ENCODE peak calls at places on chromosomes 3 and 15, in four cellular contexts. One of them, this sample, is unnamed.

GRCh38 chr15:39629376-39629775 is 48.5 kb downstream of the THBS1 start:
- DNase-seq in endodermal cell: no peak
- DNase-seq in upper lobe of right lung: no peak
- DNase-seq in thyroid gland: no peak
- DNase-seq in this sample: no peak

GRCh38 chr3:49785565-49786356 is 581 bp downstream of the IP6K1 start:
- DNase-seq in endodermal cell: no peak
- DNase-seq in thyroid gland: peak
- DNase-seq in upper lobe of right lung: no peak
- DNase-seq in this sample: no peak

GRCh38 chr15:99253381-99254090 is 2.3 kb downstream of the LRRC28 start:
- DNase-seq in thyroid gland: no peak
- DNase-seq in upper lobe of right lung: no peak
- DNase-seq in endodermal cell: no peak
- DNase-seq in this sample: no peak

GRCh38 chr15:73052679-73053397 is 575 bp downstream of the NEO1 start:
- DNase-seq in thyroid gland: peak
- DNase-seq in upper lobe of right lung: peak
- DNase-seq in endodermal cell: peak
- DNase-seq in this sample: peak

GRCh38 chr3:65672876-65673815 is 365.6 kb downstream of the MAGI1 start:
- DNase-seq in endodermal cell: peak
- DNase-seq in thyroid gland: peak
- DNase-seq in upper lobe of right lung: peak
- DNase-seq in this sample: peak

GRCh38 chr3:62562017-62562416 is 188.7 kb upstream of the FEZF2 start:
- DNase-seq in thyroid gland: no peak
- DNase-seq in endodermal cell: no peak
- DNase-seq in upper lobe of right lung: no peak
- DNase-seq in this sample: no peak

GRCh38 chr3:27521872-27522265 is 37.7 kb upstream of the SLC4A7 start:
- DNase-seq in thyroid gland: no peak
- DNase-seq in upper lobe of right lung: no peak
- DNase-seq in endodermal cell: no peak
- DNase-seq in this sample: no peak

GRCh38 chr3:120791958-120792357 is 49.4 kb downstream of the GTF2E1 start:
- DNase-seq in thyroid gland: no peak
- DNase-seq in upper lobe of right lung: no peak
- DNase-seq in endodermal cell: no peak
- DNase-seq in this sample: no peak

GRCh38 chr3:77524467-77524866 is 484.6 kb downstream of the ROBO2 start:
- DNase-seq in upper lobe of right lung: no peak
- DNase-seq in thyroid gland: no peak
- DNase-seq in endodermal cell: no peak
- DNase-seq in this sample: no peak

GRCh38 chr3:33196538-33196937 is 22.1 kb downstream of the SUSD5 start:
- DNase-seq in endodermal cell: no peak
- DNase-seq in thyroid gland: no peak
- DNase-seq in upper lobe of right lung: no peak
- DNase-seq in this sample: no peak

GRCh38 chr3:97121386-97121785 is 307.0 kb downstream of the EPHA6 start:
- DNase-seq in endodermal cell: no peak
- DNase-seq in thyroid gland: peak
- DNase-seq in upper lobe of right lung: no peak
- DNase-seq in this sample: no peak

GRCh38 chr3:14235003-14235876 is 56.6 kb downstream of the LSM3 start:
- DNase-seq in upper lobe of right lung: no peak
- DNase-seq in thyroid gland: peak
- DNase-seq in endodermal cell: no peak
- DNase-seq in this sample: no peak

GRCh38 chr3:42685363-42685881 is at the start of gene KLHL40:
- DNase-seq in thyroid gland: no peak
- DNase-seq in upper lobe of right lung: no peak
- DNase-seq in endodermal cell: no peak
- DNase-seq in this sample: no peak

GRCh38 chr3:57927916-57928315 is 80.3 kb upstream of the FLNB start:
- DNase-seq in thyroid gland: no peak
- DNase-seq in upper lobe of right lung: no peak
- DNase-seq in endodermal cell: no peak
- DNase-seq in this sample: no peak

GRCh38 chr3:15148614-15149013 is 49.7 kb upstream of the RBSN start:
- DNase-seq in upper lobe of right lung: no peak
- DNase-seq in thyroid gland: peak
- DNase-seq in endodermal cell: peak
- DNase-seq in this sample: peak

GRCh38 chr15:85499498-85499897 is 119.1 kb downstream of the AKAP13 start:
- DNase-seq in endodermal cell: no peak
- DNase-seq in upper lobe of right lung: no peak
- DNase-seq in thyroid gland: peak
- DNase-seq in this sample: no peak

GRCh38 chr15:77633913-77634265 is 1.2 kb upstream of the LINGO1 start:
- DNase-seq in thyroid gland: no peak
- DNase-seq in endodermal cell: peak
- DNase-seq in upper lobe of right lung: no peak
- DNase-seq in this sample: peak

GRCh38 chr3:152021951-152022461 is 148.6 kb downstream of the SUCNR1 start:
- DNase-seq in thyroid gland: no peak
- DNase-seq in endodermal cell: peak
- DNase-seq in upper lobe of right lung: no peak
- DNase-seq in this sample: no peak

GRCh38 chr3:45978348-45978747 is 17.3 kb downstream of the FYCO1 start:
- DNase-seq in thyroid gland: peak
- DNase-seq in upper lobe of right lung: peak
- DNase-seq in endodermal cell: no peak
- DNase-seq in this sample: no peak

GRCh38 chr3:42094128-42094527 is 3.0 kb downstream of the TRAK1 start:
- DNase-seq in endodermal cell: no peak
- DNase-seq in thyroid gland: no peak
- DNase-seq in upper lobe of right lung: no peak
- DNase-seq in this sample: no peak

GRCh38 chr3:46903341-46904302 is 26.1 kb downstream of the PTH1R start:
- DNase-seq in thyroid gland: no peak
- DNase-seq in endodermal cell: no peak
- DNase-seq in upper lobe of right lung: peak
- DNase-seq in this sample: no peak

GRCh38 chr15:84781505-84781904 is 33.1 kb downstream of the ZNF592 start:
- DNase-seq in upper lobe of right lung: no peak
- DNase-seq in thyroid gland: no peak
- DNase-seq in endodermal cell: no peak
- DNase-seq in this sample: no peak

GRCh38 chr3:106068795-106069194 is 200.0 kb upstream of the CBLB start:
- DNase-seq in upper lobe of right lung: no peak
- DNase-seq in thyroid gland: no peak
- DNase-seq in endodermal cell: no peak
- DNase-seq in this sample: no peak

GRCh38 chr3:11465744-11466611 is 177.7 kb downstream of the VGLL4 start:
- DNase-seq in upper lobe of right lung: no peak
- DNase-seq in thyroid gland: no peak
- DNase-seq in endodermal cell: no peak
- DNase-seq in this sample: no peak

GRCh38 chr3:46907271-46907670 is 29.8 kb downstream of the PTH1R start:
- DNase-seq in thyroid gland: no peak
- DNase-seq in upper lobe of right lung: peak
- DNase-seq in endodermal cell: no peak
- DNase-seq in this sample: no peak

GRCh38 chr3:42501681-42502428 is 588 bp upstream of the VIPR1 start:
- DNase-seq in endodermal cell: peak
- DNase-seq in upper lobe of right lung: peak
- DNase-seq in thyroid gland: peak
- DNase-seq in this sample: peak

GRCh38 chr3:51568978-51569377 is 30.5 kb downstream of the RAD54L2 start:
- DNase-seq in endodermal cell: no peak
- DNase-seq in thyroid gland: no peak
- DNase-seq in upper lobe of right lung: no peak
- DNase-seq in this sample: no peak

GRCh38 chr15:76678766-76679165 is 226.4 kb downstream of the SCAPER start:
- DNase-seq in upper lobe of right lung: no peak
- DNase-seq in thyroid gland: no peak
- DNase-seq in endodermal cell: no peak
- DNase-seq in this sample: no peak

GRCh38 chr3:191809326-191809949 is 348.5 kb downstream of the PYDC2 start:
- DNase-seq in thyroid gland: no peak
- DNase-seq in endodermal cell: peak
- DNase-seq in upper lobe of right lung: no peak
- DNase-seq in this sample: no peak

GRCh38 chr3:55720614-55721013 is 233.5 kb upstream of the WNT5A start:
- DNase-seq in endodermal cell: no peak
- DNase-seq in thyroid gland: no peak
- DNase-seq in upper lobe of right lung: no peak
- DNase-seq in this sample: no peak

GRCh38 chr3:157279237-157279636 is 119.3 kb upstream of the CCNL1 start:
- DNase-seq in upper lobe of right lung: no peak
- DNase-seq in endodermal cell: no peak
- DNase-seq in thyroid gland: no peak
- DNase-seq in this sample: no peak

GRCh38 chr3:169295126-169295525 is 368.4 kb downstream of the MECOM start:
- DNase-seq in thyroid gland: no peak
- DNase-seq in upper lobe of right lung: no peak
- DNase-seq in endodermal cell: no peak
- DNase-seq in this sample: no peak

GRCh38 chr15:40014390-40014789 is 24.6 kb downstream of the SRP14 start:
- DNase-seq in endodermal cell: no peak
- DNase-seq in upper lobe of right lung: no peak
- DNase-seq in thyroid gland: no peak
- DNase-seq in this sample: no peak

GRCh38 chr15:37135225-37135624 is 34.9 kb upstream of the MEIS2 start:
- DNase-seq in upper lobe of right lung: no peak
- DNase-seq in thyroid gland: no peak
- DNase-seq in endodermal cell: peak
- DNase-seq in this sample: peak

GRCh38 chr15:31389576-31389975 is 62.9 kb downstream of the KLF13 start:
- DNase-seq in endodermal cell: no peak
- DNase-seq in upper lobe of right lung: no peak
- DNase-seq in thyroid gland: no peak
- DNase-seq in this sample: no peak

GRCh38 chr3:73245459-73245858 is 184.0 kb downstream of the EBLN2 start:
- DNase-seq in thyroid gland: no peak
- DNase-seq in upper lobe of right lung: no peak
- DNase-seq in endodermal cell: no peak
- DNase-seq in this sample: no peak

GRCh38 chr15:42160110-42160509 is 3.7 kb upstream of the PLA2G4F start:
- DNase-seq in thyroid gland: peak
- DNase-seq in endodermal cell: no peak
- DNase-seq in upper lobe of right lung: peak
- DNase-seq in this sample: no peak

GRCh38 chr3:179260949-179261765 is 10.2 kb upstream of the KCNMB3 start:
- DNase-seq in upper lobe of right lung: peak
- DNase-seq in endodermal cell: peak
- DNase-seq in thyroid gland: peak
- DNase-seq in this sample: peak

GRCh38 chr15:90143176-90143655 is 40.9 kb upstream of the IDH2 start:
- DNase-seq in endodermal cell: peak
- DNase-seq in thyroid gland: peak
- DNase-seq in upper lobe of right lung: peak
- DNase-seq in this sample: peak
- TF ChIP-seq CTCF in endodermal cell: peak
- TF ChIP-seq CTCF in thyroid gland: peak
- TF ChIP-seq CTCF in upper lobe of right lung: peak
- TF ChIP-seq CTCF in this sample: peak

DNA sequence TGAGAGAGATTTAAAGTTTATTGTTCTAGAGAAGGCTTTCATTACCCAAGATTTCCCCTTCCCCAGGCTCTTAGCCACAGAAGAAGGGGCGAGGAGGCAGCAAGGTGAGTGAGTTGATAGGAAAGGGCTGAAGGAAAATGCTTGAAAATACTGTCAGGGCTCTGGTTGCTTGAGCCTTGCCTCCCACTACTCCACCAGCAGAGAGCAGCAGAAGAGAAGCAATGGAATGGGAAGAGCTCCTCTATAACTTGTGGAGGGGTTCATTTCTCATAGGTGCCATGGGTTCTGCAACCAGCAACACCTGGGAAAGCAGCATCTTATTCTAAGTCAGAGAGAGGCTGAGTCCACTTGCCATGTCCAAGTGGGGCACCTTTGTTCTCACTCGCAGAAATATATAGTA is 184.0 kb upstream of the CNTN6 start:
- DNase-seq in endodermal cell: peak
- DNase-seq in thyroid gland: no peak
- DNase-seq in upper lobe of right lung: no peak
- DNase-seq in this sample: peak
- TF ChIP-seq CTCF in endodermal cell: peak
- TF ChIP-seq CTCF in thyroid gland: no peak
- TF ChIP-seq CTCF in upper lobe of right lung: no peak
- TF ChIP-seq CTCF in this sample: peak

DNA sequence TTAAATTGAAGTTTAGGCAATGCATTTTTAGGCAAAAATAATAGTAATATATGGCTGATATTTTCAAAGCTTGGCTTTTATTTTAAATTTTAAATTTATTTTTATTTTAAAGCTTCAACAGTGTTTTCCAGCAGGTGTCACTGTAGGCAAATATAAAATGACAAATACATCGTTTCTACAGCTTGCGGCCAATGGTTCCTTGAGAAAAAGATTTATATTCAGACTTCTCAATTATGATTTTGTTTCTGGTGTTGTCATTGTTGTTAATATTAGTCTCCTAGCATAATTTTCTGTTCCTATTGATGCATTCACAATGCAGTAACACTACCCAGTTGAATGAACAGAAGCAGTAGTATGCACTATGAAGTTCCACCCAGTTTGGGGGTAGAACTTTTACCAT is 220.7 kb upstream of the DNAJC19 start:
- DNase-seq in endodermal cell: no peak
- DNase-seq in upper lobe of right lung: no peak
- DNase-seq in thyroid gland: no peak
- DNase-seq in this sample: no peak
- TF ChIP-seq CTCF in endodermal cell: peak
- TF ChIP-seq CTCF in upper lobe of right lung: peak
- TF ChIP-seq CTCF in thyroid gland: peak
- TF ChIP-seq CTCF in this sample: peak

DNA sequence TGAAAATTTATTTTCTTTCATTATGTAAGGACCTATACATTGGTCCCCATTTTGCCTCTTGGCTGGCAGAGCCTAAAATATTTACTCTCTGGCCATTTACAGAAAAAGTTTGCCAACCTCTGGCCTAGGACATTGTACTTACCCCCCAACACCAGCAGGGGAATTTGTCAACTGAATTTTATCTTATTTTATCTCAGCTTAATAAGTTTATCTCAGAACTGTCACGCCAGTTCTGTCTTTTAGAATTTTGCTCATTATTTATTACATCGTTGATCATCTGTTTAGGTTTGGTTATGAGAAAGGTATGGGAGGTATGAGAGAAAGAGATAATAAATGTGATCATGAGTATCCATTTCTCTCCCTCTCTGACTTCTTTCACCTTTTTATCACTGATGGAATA is 38.3 kb downstream of the CHD2 start:
- DNase-seq in thyroid gland: no peak
- DNase-seq in endodermal cell: no peak
- DNase-seq in upper lobe of right lung: no peak
- DNase-seq in this sample: no peak
- TF ChIP-seq CTCF in thyroid gland: no peak
- TF ChIP-seq CTCF in endodermal cell: peak
- TF ChIP-seq CTCF in upper lobe of right lung: no peak
- TF ChIP-seq CTCF in this sample: peak

This sample was measured in H9.